ENCODE peak calls at places on chromosomes 16 and 17, in five cellular contexts. G is RWPE2; U is fibroblast of villous mesenchyme; O is stimulated activated naive B cell treated with anti-CD40 and anti-IgM and Interleukin-4, amounts not matched to agents 10 μg/mL and 1 μg/mL and 100 μg/mL, for 72 hours; L is AG20443. N is an unnamed sample.

GRCh38 chr16:23950898-23951297 is 115.1 kb downstream of the PRKCB start:
- DNase-seq in L (no peak), O (no peak), U (no peak), G (no peak), N (no peak)

GRCh38 chr17:3433741-3434140 is at the start of gene OR1E2:
- DNase-seq in U (no peak), G (no peak), O (no peak), L (no peak), N (no peak)

GRCh38 chr16:56041556-56042140 is 149.6 kb upstream of the GNAO1 start:
- DNase-seq in O (no peak), G (no peak), L (no peak), U (no peak), N (peak)

GRCh38 chr16:49850558-49851467 is 5.1 kb downstream of the ZNF423 start:
- DNase-seq in O (no peak), G (no peak), L (no peak), U (no peak), N (no peak)

GRCh38 chr17:56834380-56835258 is 668 bp downstream of the DGKE start:
- DNase-seq in L (no peak), G (peak), U (peak), O (peak), N (peak)

GRCh38 chr17:27203241-27203640 is 90.7 kb upstream of the WSB1 start:
- DNase-seq in O (no peak), G (no peak), U (no peak), L (no peak), N (no peak)

GRCh38 chr16:66502020-66502913 is 47.7 kb downstream of the TK2 start:
- DNase-seq in U (peak), O (no peak), L (peak), G (no peak), N (no peak)

GRCh38 chr17:21058098-21058893 is 15.5 kb upstream of the USP22 start:
- DNase-seq in L (peak), O (no peak), G (no peak), U (peak), N (no peak)

GRCh38 chr17:50221500-50222480 is 20.4 kb upstream of the COL1A1 start:
- DNase-seq in O (no peak), G (peak), L (peak), U (peak), N (no peak)

GRCh38 chr17:2598166-2598565 is 4.7 kb downstream of the PAFAH1B1 start:
- DNase-seq in O (no peak), L (peak), U (peak), G (no peak), N (no peak)

GRCh38 chr16:46629331-46629843 is 8.2 kb upstream of the SHCBP1 start:
- DNase-seq in G (no peak), L (peak), O (no peak), U (peak), N (no peak)

GRCh38 chr16:19515765-19516164 is 6.1 kb downstream of the GDE1 start:
- DNase-seq in G (no peak), L (no peak), U (peak), O (no peak), N (no peak)

GRCh38 chr16:30700491-30700890 is 1.5 kb downstream of the SRCAP start:
- DNase-seq in G (no peak), U (peak), O (no peak), L (no peak), N (peak)

GRCh38 chr17:57548421-57549385 is 196.4 kb downstream of the CCDC182 start:
- DNase-seq in U (peak), L (no peak), G (no peak), O (no peak), N (no peak)

GRCh38 chr17:75927286-75927922 is 13.4 kb downstream of the FBF1 start:
- DNase-seq in L (peak), O (no peak), G (no peak), U (peak), N (no peak)